ENCODE peak calls at places on chromosomes 4 and X, in seven cellular contexts. U is HCT116, R is K562, B is WTC11, S is HepG2, I is GM12878, L is H1. C is an unnamed sample.
A peak's percentile ranks its signal among the peaks of the same experiment; 100 is the strongest.

GRCh38 chr4:25635501-25635900 is 20.1 kb upstream of the SLC34A2 start:
- DNase-seq in U (peak; percentile 39), R (no peak), B (no peak), S (no peak), I (no peak), L (no peak), C (no peak)

GRCh38 chr4:165740911-165741310 is 132.1 kb upstream of the TLL1 start:
- DNase-seq in U (no peak), R (no peak), B (no peak), S (no peak), I (no peak), L (no peak), C (no peak)

GRCh38 chrX:136055651-136056221 is 70.5 kb downstream of the SLC9A6 start:
- DNase-seq in U (no peak), R (no peak), B (no peak), S (no peak), I (no peak), L (no peak), C (no peak)

GRCh38 chrX:24491741-24492140 is 26.7 kb downstream of the PDK3 start:
- DNase-seq in U (no peak), R (no peak), B (no peak), S (peak; percentile 1), I (no peak), L (no peak), C (no peak)

GRCh38 chr4:189048119-189048518 is 892.6 kb upstream of the FRG1 start:
- DNase-seq in U (no peak), R (no peak), B (no peak), S (no peak), I (no peak), L (no peak), C (no peak)

GRCh38 chr4:15012017-15012788 is 9.9 kb downstream of the CPEB2 start:
- DNase-seq in U (no peak), R (no peak), B (no peak), S (no peak), I (no peak), L (no peak), C (no peak)

GRCh38 chr4:105474110-105474518 is 252 bp upstream of the PPA2 start:
- DNase-seq in U (no peak), R (no peak), B (peak; percentile 86), S (no peak), I (no peak), L (no peak), C (peak; percentile 90)

GRCh38 chr4:34046580-34046979 is 2197.7 kb downstream of the ARAP2 start:
- DNase-seq in U (peak; percentile 15), R (no peak), B (no peak), S (no peak), I (no peak), L (no peak), C (no peak)

GRCh38 chr4:154660052-154660451 is 47.6 kb upstream of the FGG start:
- DNase-seq in U (no peak), R (no peak), B (no peak), S (peak; percentile 96), I (no peak), L (no peak), C (no peak)

GRCh38 chr4:137583650-137584049 is 51.4 kb upstream of the PCDH18 start:
- DNase-seq in U (no peak), R (no peak), B (no peak), S (no peak), I (no peak), L (no peak), C (no peak)

GRCh38 chr4:22356996-22357596 is 158.8 kb downstream of the ADGRA3 start:
- DNase-seq in U (no peak), R (no peak), B (no peak), S (no peak), I (no peak), L (no peak), C (peak; percentile 4)

GRCh38 chrX:70808942-70809940 is 99.3 kb downstream of the TEX11 start:
- DNase-seq in U (no peak), R (no peak), B (no peak), S (no peak), I (no peak), L (no peak), C (no peak)

GRCh38 chr4:177451108-177451500 is 8.9 kb upstream of the AGA start:
- DNase-seq in U (no peak), R (no peak), B (no peak), S (no peak), I (no peak), L (no peak), C (no peak)

GRCh38 chr4:65831828-65832227 is 161.5 kb upstream of the EPHA5 start:
- DNase-seq in U (no peak), R (no peak), B (no peak), S (no peak), I (no peak), L (no peak), C (no peak)

GRCh38 chr4:137668885-137669284 is 136.6 kb upstream of the PCDH18 start:
- DNase-seq in U (no peak), R (no peak), B (no peak), S (no peak), I (no peak), L (no peak), C (no peak)

GRCh38 chr4:25723409-25723808 is 67.8 kb downstream of the SLC34A2 start:
- DNase-seq in U (no peak), R (no peak), B (no peak), S (no peak), I (no peak), L (no peak), C (no peak)

GRCh38 chr4:38695844-38696243 is 31.8 kb downstream of the KLF3 start:
- DNase-seq in U (no peak), R (no peak), B (no peak), S (no peak), I (no peak), L (no peak), C (no peak)

GRCh38 chrX:68199062-68199848 is 234.0 kb downstream of the OPHN1 start:
- DNase-seq in U (no peak), R (no peak), B (no peak), S (no peak), I (no peak), L (no peak), C (no peak)

GRCh38 chr4:81490761-81491160 is 19.1 kb upstream of the RASGEF1B start:
- DNase-seq in U (no peak), R (no peak), B (no peak), S (no peak), I (no peak), L (no peak), C (no peak)

GRCh38 chrX:50770702-50771101 is 43.3 kb downstream of the SHROOM4 start:
- DNase-seq in U (no peak), R (no peak), B (no peak), S (peak; percentile 64), I (no peak), L (no peak), C (no peak)
- TF ChIP-seq SP1 in U (no peak), R (no peak), B (no peak), S (no peak), I (no peak), L (no peak), C (no peak)

GRCh38 chrX:98548550-98548949 is 1664.8 kb downstream of the RPA4 start:
- DNase-seq in U (no peak), R (no peak), B (peak; percentile 9), S (no peak), I (no peak), L (no peak), C (no peak)
- TF ChIP-seq SP1 in U (no peak), R (no peak), B (no peak), S (no peak), I (no peak), L (no peak), C (no peak)

GRCh38 chrX:25523574-25523973 is 507.8 kb upstream of the ARX start:
- DNase-seq in U (peak; percentile 6), R (peak; percentile 2), B (peak; percentile 32), S (peak; percentile 42), I (no peak), L (peak; percentile 3), C (peak; percentile 53)
- TF ChIP-seq SP1 in U (no peak), R (no peak), B (no peak), S (no peak), I (no peak), L (no peak), C (no peak)

GRCh38 chr4:54495091-54495490 is 162.7 kb upstream of the KIT start:
- DNase-seq in U (no peak), R (no peak), B (no peak), S (no peak), I (no peak), L (no peak), C (no peak)
- TF ChIP-seq SP1 in U (no peak), R (no peak), B (no peak), S (no peak), I (no peak), L (no peak), C (no peak)

GRCh38 chr4:88866862-88867550 is 169.4 kb upstream of the NAP1L5 start:
- DNase-seq in U (no peak), R (no peak), B (no peak), S (no peak), I (no peak), L (no peak), C (no peak)
- TF ChIP-seq SP1 in U (no peak), R (no peak), B (no peak), S (no peak), I (no peak), L (no peak), C (no peak)

GRCh38 chrX:108439434-108439883 is at the start of gene COL4A5:
- DNase-seq in U (peak; percentile 80), R (peak; percentile 77), B (peak; percentile 53), S (peak; percentile 84), I (no peak), L (peak; percentile 21), C (peak; percentile 71)
- TF ChIP-seq SP1 in U (no peak), R (no peak), B (no peak), S (no peak), I (no peak), L (no peak), C (no peak)

GRCh38 chrX:10190367-10190766 is 33.6 kb downstream of the CLCN4 start:
- DNase-seq in U (peak; percentile 41), R (peak; percentile 63), B (no peak), S (peak; percentile 72), I (no peak), L (no peak), C (peak; percentile 51)
- TF ChIP-seq SP1 in U (no peak), R (no peak), B (no peak), S (no peak), I (no peak), L (no peak), C (no peak)

GRCh38 chr4:82756061-82756460 is 42.5 kb downstream of the SCD5 start:
- DNase-seq in U (no peak), R (no peak), B (no peak), S (no peak), I (no peak), L (no peak), C (no peak)

GRCh38 chr4:82765134-82765533 is 33.5 kb downstream of the SCD5 start:
- DNase-seq in U (no peak), R (no peak), B (no peak), S (no peak), I (no peak), L (no peak), C (no peak)

GRCh38 chr4:82758701-82759685 is 39.6 kb downstream of the SCD5 start:
- DNase-seq in U (no peak), R (no peak), B (no peak), S (no peak), I (no peak), L (no peak), C (no peak)

GRCh38 chr4:82761249-82761648 is 37.3 kb downstream of the SCD5 start:
- DNase-seq in U (no peak), R (no peak), B (no peak), S (no peak), I (no peak), L (no peak), C (no peak)
- TF ChIP-seq SP1 in U (no peak), R (no peak), B (no peak), S (no peak), I (no peak), L (no peak), C (no peak)

GRCh38 chr4:76088719-76089118 is 14.2 kb downstream of the ART3 start:
- DNase-seq in U (no peak), R (no peak), B (no peak), S (no peak), I (no peak), L (no peak), C (no peak)
- TF ChIP-seq SP1 in U (no peak), R (no peak), B (no peak), S (no peak), I (no peak), L (no peak), C (no peak)